ENCODE peak calls at places on chromosomes 6 and 20, in nine cellular contexts. K is brain pericyte; J is CD8-positive, alpha-beta T cell; V is HTR-8/SVneo; W is germinal center; U is SJSA1; L is astrocyte of the spinal cord; P is T1000; Q is endothelial cell of umbilical vein. G is an unnamed sample.

GRCh38 chr6:39240155-39240757 is 11.0 kb upstream of the KCNK5 start:
- DNase-seq in K (no peak), U (no peak), W (no peak), L (no peak), Q (no peak), P (no peak), V (no peak), J (no peak), G (no peak)

GRCh38 chr6:159826968-159827647 is 27.0 kb downstream of the PNLDC1 start:
- DNase-seq in L (no peak), J (no peak), P (no peak), W (no peak), K (no peak), U (no peak), V (no peak), Q (no peak), G (no peak)

GRCh38 chr6:41654433-41655020 is 16.3 kb downstream of the MDFI start:
- DNase-seq in P (no peak), U (no peak), L (no peak), Q (no peak), K (no peak), W (no peak), V (no peak), J (no peak), G (no peak)

GRCh38 chr6:117188627-117189201 is 76.6 kb upstream of the VGLL2 start:
- DNase-seq in U (peak; percentile 38), L (no peak), J (no peak), K (no peak), W (no peak), Q (no peak), P (no peak), V (no peak), G (no peak)

GRCh38 chr6:106084973-106085686 is 1.0 kb upstream of the PRDM1 start:
- DNase-seq in V (no peak), W (no peak), J (no peak), L (peak; percentile 43), K (no peak), U (peak; percentile 68), P (no peak), Q (peak; percentile 6), G (no peak)

GRCh38 chr6:111692327-111693164 is 86.9 kb upstream of the TRAF3IP2 start:
- DNase-seq in L (no peak), W (no peak), Q (no peak), P (no peak), V (no peak), K (no peak), U (no peak), J (no peak), G (no peak)

GRCh38 chr6:155040946-155041345 is 45.8 kb downstream of the TIAM2 start:
- DNase-seq in W (no peak), L (no peak), Q (no peak), U (no peak), K (no peak), P (no peak), J (no peak), V (no peak), G (no peak)

GRCh38 chr6:35026434-35027222 is 114.5 kb downstream of the TCP11 start:
- DNase-seq in V (no peak), L (peak; percentile 32), W (no peak), K (no peak), U (peak; percentile 61), Q (peak; percentile 62), P (no peak), J (no peak), G (no peak)

GRCh38 chr20:46196990-46197389 is 78.9 kb downstream of the CD40 start:
- DNase-seq in V (no peak), W (no peak), P (no peak), Q (no peak), K (no peak), L (no peak), U (no peak), J (no peak), G (no peak)

GRCh38 chr6:132443206-132443605 is 41.9 kb upstream of the MOXD1 start:
- DNase-seq in K (no peak), V (no peak), Q (no peak), W (no peak), J (no peak), P (no peak), L (peak; percentile 23), U (no peak), G (no peak)

GRCh38 chr6:6005467-6006427 is 978 bp downstream of the NRN1 start:
- DNase-seq in W (no peak), K (no peak), L (no peak), U (peak; percentile 25), J (no peak), V (no peak), Q (peak; percentile 24), P (no peak), G (no peak)

GRCh38 chr6:100078509-100078908 is 84.5 kb upstream of the MCHR2 start:
- DNase-seq in L (peak; percentile 54), P (no peak), U (peak; percentile 43), J (no peak), Q (peak; percentile 12), V (no peak), W (no peak), K (no peak), G (no peak)

GRCh38 chr20:47317127-47317895 is 39.2 kb downstream of the ZMYND8 start:
- DNase-seq in W (peak; percentile 22), J (peak; percentile 50), U (peak; percentile 91), P (peak; percentile 81), V (peak; percentile 98), L (peak; percentile 99), K (peak; percentile 59), Q (peak; percentile 97), G (no peak)

GRCh38 chr6:4402477-4402976 is 267.2 kb upstream of the ECI2 start:
- DNase-seq in L (peak; percentile 65), U (peak; percentile 57), Q (peak; percentile 36), V (peak; percentile 56), K (no peak), J (no peak), P (no peak), W (no peak), G (no peak)

GRCh38 chr6:10425973-10426780 is 11.3 kb upstream of the TFAP2A start:
- DNase-seq in P (no peak), U (peak; percentile 98), K (no peak), J (no peak), W (peak; percentile 70), L (no peak), Q (no peak), V (peak; percentile 69), G (no peak)

GRCh38 chr6:41341580-41341979 is 6.2 kb downstream of the NCR2 start:
- DNase-seq in J (no peak), U (no peak), Q (no peak), K (no peak), L (no peak), P (no peak), V (no peak), W (no peak), G (no peak)

GRCh38 chr20:17969276-17969883 is 562 bp downstream of the MGME1 start:
- DNase-seq in W (peak; percentile 40), U (no peak), J (peak; percentile 26), V (peak; percentile 45), P (no peak), K (no peak), Q (no peak), L (no peak), G (no peak)

GRCh38 chr20:49523767-49524360 is 41.4 kb upstream of the KCNB1 start:
- DNase-seq in U (no peak), W (no peak), J (no peak), V (no peak), P (no peak), L (no peak), K (no peak), Q (no peak), G (no peak)

GRCh38 chr20:19211661-19212523 is 550 bp upstream of the SLC24A3 start:
- DNase-seq in Q (no peak), V (no peak), P (no peak), L (peak; percentile 15), J (no peak), K (no peak), W (peak; percentile 9), U (no peak), G (no peak)

GRCh38 chr6:42450314-42451145 is 1.2 kb downstream of the TRERF1 start:
- DNase-seq in W (peak; percentile 39), K (no peak), J (peak; percentile 23), L (peak; percentile 31), V (no peak), U (no peak), Q (no peak), P (no peak), G (no peak)

GRCh38 chr20:25073544-25073943 is 8.4 kb downstream of the VSX1 start:
- DNase-seq in W (no peak), U (no peak), J (no peak), Q (no peak), K (no peak), L (no peak), P (no peak), V (no peak), G (no peak)

GRCh38 chr20:53903652-53903987 is 166.8 kb downstream of the BCAS1 start:
- DNase-seq in Q (no peak), W (no peak), L (no peak), J (no peak), U (no peak), P (no peak), K (no peak), V (no peak), G (no peak)

GRCh38 chr20:58986286-58986967 is 5.4 kb downstream of the NELFCD start:
- DNase-seq in W (no peak), V (no peak), U (no peak), L (no peak), J (no peak), Q (no peak), K (no peak), P (no peak), G (no peak)

GRCh38 chr6:149275621-149276020 is 41.9 kb upstream of the TAB2 start:
- DNase-seq in L (no peak), V (no peak), K (no peak), U (no peak), Q (no peak), P (no peak), J (no peak), W (no peak), G (no peak)

GRCh38 chr6:110944681-110945151 is 13.8 kb upstream of the GTF3C6 start:
- DNase-seq in K (no peak), L (peak; percentile 86), J (no peak), P (peak; percentile 30), V (peak; percentile 54), U (peak; percentile 64), Q (peak; percentile 39), W (no peak), G (peak; percentile 50)

GRCh38 chr6:54861846-54862616 is 15.5 kb downstream of the FAM83B start:
- DNase-seq in U (no peak), V (no peak), P (no peak), W (no peak), Q (no peak), L (no peak), J (no peak), K (no peak), G (no peak)

GRCh38 chr6:166601956-166602355 is 15.5 kb upstream of the RAMACL start:
- DNase-seq in J (no peak), P (no peak), Q (no peak), U (no peak), W (no peak), L (no peak), K (no peak), V (no peak), G (no peak)